ENCODE peak calls at places on chromosomes 3 and 15, in five cellular contexts. N is Peyer's patch; G is AG09309; H is activated naive CD4-positive, alpha-beta T cell; X is mucosa of descending colon. Y is an unnamed sample.

GRCh38 chr3:127669541-127670228 is 3.1 kb upstream of the ABTB1 start:
- DNase-seq in N (no peak), G (no peak), H (no peak), X (no peak), Y (peak; percentile 17)

GRCh38 chr3:25849641-25850040 is 59.8 kb downstream of the OXSM start:
- DNase-seq in N (no peak), G (no peak), H (no peak), X (no peak), Y (no peak)

GRCh38 chr3:5038243-5038642 is 59.0 kb downstream of the BHLHE40 start:
- DNase-seq in N (no peak), G (no peak), H (no peak), X (no peak), Y (no peak)

GRCh38 chr3:37905987-37906674 is 44.5 kb downstream of the CTDSPL start:
- DNase-seq in N (no peak), G (peak; percentile 45), H (no peak), X (no peak), Y (no peak)

GRCh38 chr3:173465112-173465511 is 67.6 kb downstream of the NLGN1 start:
- DNase-seq in N (no peak), G (peak; percentile 37), H (no peak), X (no peak), Y (no peak)

GRCh38 chr3:194092770-194093336 is 43.1 kb upstream of the HES1 start:
- DNase-seq in N (no peak), G (no peak), H (no peak), X (no peak), Y (no peak)

GRCh38 chr15:74511583-74511982 is 29.4 kb upstream of the ARID3B start:
- DNase-seq in N (no peak), G (no peak), H (no peak), X (no peak), Y (no peak)

GRCh38 chr3:44993471-44994205 is 17.6 kb downstream of the EXOSC7 start:
- DNase-seq in N (no peak), G (no peak), H (no peak), X (no peak), Y (no peak)

GRCh38 chr3:17412950-17413530 is 329.4 kb downstream of the TBC1D5 start:
- DNase-seq in N (no peak), G (no peak), H (no peak), X (peak; percentile 58), Y (no peak)

GRCh38 chr3:32467333-32468070 is 35.1 kb downstream of the CMTM6 start:
- DNase-seq in N (peak; percentile 75), G (no peak), H (peak; percentile 65), X (peak; percentile 83), Y (peak; percentile 86)

GRCh38 chr3:48926425-48927392 is 8.1 kb downstream of the ARIH2 start:
- DNase-seq in N (no peak), G (no peak), H (no peak), X (no peak), Y (no peak)

Y was measured in stomach.